ENCODE peak calls at places on chromosome 9, in four cellular contexts. One of them, this sample, is unnamed.

GRCh38 chr9:106277931-106278330 is 583.6 kb downstream of the TMEM38B start:
- DNase-seq in RWPE2: no peak
- DNase-seq in body of pancreas: no peak
- DNase-seq in RWPE1: no peak
- DNase-seq in this sample: no peak

GRCh38 chr9:17519761-17520160 is 59.1 kb upstream of the SH3GL2 start:
- DNase-seq in RWPE2: no peak
- DNase-seq in body of pancreas: no peak
- DNase-seq in RWPE1: no peak
- DNase-seq in this sample: no peak

GRCh38 chr9:9998491-9999287 is 614.1 kb downstream of the PTPRD start:
- DNase-seq in RWPE2: no peak
- DNase-seq in body of pancreas: no peak
- DNase-seq in RWPE1: peak; percentile 1
- DNase-seq in this sample: no peak

GRCh38 chr9:88957526-88957925 is 33.7 kb upstream of the S1PR3 start:
- DNase-seq in RWPE2: no peak
- DNase-seq in body of pancreas: no peak
- DNase-seq in RWPE1: no peak
- DNase-seq in this sample: no peak

GRCh38 chr9:107020040-107020530 is 157.1 kb downstream of the ZNF462 start:
- DNase-seq in RWPE2: no peak
- DNase-seq in body of pancreas: peak; percentile 25
- DNase-seq in RWPE1: peak; percentile 43
- DNase-seq in this sample: no peak

GRCh38 chr9:36665921-36666429 is 93.3 kb downstream of the MELK start:
- DNase-seq in RWPE2: no peak
- DNase-seq in body of pancreas: no peak
- DNase-seq in RWPE1: no peak
- DNase-seq in this sample: no peak

GRCh38 chr9:33374190-33374589 is 28.2 kb downstream of the AQP7 start:
- DNase-seq in RWPE2: no peak
- DNase-seq in body of pancreas: no peak
- DNase-seq in RWPE1: no peak
- DNase-seq in this sample: no peak

GRCh38 chr9:91193658-91194391 is 167.9 kb downstream of the AUH start:
- DNase-seq in RWPE2: no peak
- DNase-seq in body of pancreas: peak; percentile 94
- DNase-seq in RWPE1: peak; percentile 63
- DNase-seq in this sample: peak; percentile 81

GRCh38 chr9:125150349-125151245 is 7.3 kb upstream of the SCAI start:
- DNase-seq in RWPE2: no peak
- DNase-seq in body of pancreas: no peak
- DNase-seq in RWPE1: no peak
- DNase-seq in this sample: no peak

GRCh38 chr9:109439378-109440116 is 58.6 kb downstream of the PTPN3 start:
- DNase-seq in RWPE2: no peak
- DNase-seq in body of pancreas: no peak
- DNase-seq in RWPE1: no peak
- DNase-seq in this sample: no peak

GRCh38 chr9:134455951-134456739 is 129.9 kb downstream of the RXRA start:
- DNase-seq in RWPE2: no peak
- DNase-seq in body of pancreas: peak; percentile 73
- DNase-seq in RWPE1: peak; percentile 85
- DNase-seq in this sample: peak; percentile 66

GRCh38 chr9:18788256-18788655 is 244.8 kb downstream of the SAXO1 start:
- DNase-seq in RWPE2: no peak
- DNase-seq in body of pancreas: no peak
- DNase-seq in RWPE1: no peak
- DNase-seq in this sample: no peak

GRCh38 chr9:116391306-116391900 is 237.8 kb downstream of the PAPPA start:
- DNase-seq in RWPE2: peak; percentile 74
- DNase-seq in body of pancreas: no peak
- DNase-seq in RWPE1: peak; percentile 72
- DNase-seq in this sample: no peak

GRCh38 chr9:116288658-116289057 is 135.1 kb downstream of the PAPPA start:
- DNase-seq in RWPE2: peak; percentile 68
- DNase-seq in body of pancreas: no peak
- DNase-seq in RWPE1: peak; percentile 35
- DNase-seq in this sample: no peak

GRCh38 chr9:129894106-129894823 is 59.0 kb downstream of the USP20 start:
- DNase-seq in RWPE2: no peak
- DNase-seq in body of pancreas: no peak
- DNase-seq in RWPE1: no peak
- DNase-seq in this sample: no peak

GRCh38 chr9:89309608-89310485 is 1.1 kb upstream of the CKS2 start:
- DNase-seq in RWPE2: no peak
- DNase-seq in body of pancreas: no peak
- DNase-seq in RWPE1: no peak
- DNase-seq in this sample: no peak

GRCh38 chr9:105238302-105238701 is 6.1 kb upstream of the SLC44A1 start:
- DNase-seq in RWPE2: no peak
- DNase-seq in body of pancreas: peak; percentile 20
- DNase-seq in RWPE1: no peak
- DNase-seq in this sample: no peak

GRCh38 chr9:84846501-84847323 is 177.2 kb downstream of the NTRK2 start:
- DNase-seq in RWPE2: peak; percentile 63
- DNase-seq in body of pancreas: no peak
- DNase-seq in RWPE1: peak; percentile 75
- DNase-seq in this sample: no peak

GRCh38 chr9:3526903-3527652 is 1.3 kb upstream of the RFX3 start:
- DNase-seq in RWPE2: no peak
- DNase-seq in body of pancreas: peak; percentile 38
- DNase-seq in RWPE1: no peak
- DNase-seq in this sample: no peak

GRCh38 chr9:128917151-128917849 is 3.5 kb upstream of the PHYHD1 start:
- DNase-seq in RWPE2: no peak
- DNase-seq in body of pancreas: peak; percentile 95
- DNase-seq in RWPE1: peak; percentile 52
- DNase-seq in this sample: no peak

GRCh38 chr9:127158995-127159801 is 36.8 kb upstream of the ANGPTL2 start:
- DNase-seq in RWPE2: no peak
- DNase-seq in body of pancreas: peak; percentile 39
- DNase-seq in RWPE1: peak; percentile 29
- DNase-seq in this sample: no peak
- TF ChIP-seq CTCF in RWPE2: peak; percentile 26
- TF ChIP-seq CTCF in body of pancreas: no peak
- TF ChIP-seq CTCF in RWPE1: no peak
- TF ChIP-seq CTCF in this sample: no peak

GRCh38 chr9:16131269-16131668 is 578.4 kb downstream of the CCDC171 start:
- DNase-seq in RWPE2: no peak
- DNase-seq in body of pancreas: no peak
- DNase-seq in RWPE1: no peak
- DNase-seq in this sample: peak; percentile 15
- TF ChIP-seq CTCF in RWPE2: no peak
- TF ChIP-seq CTCF in body of pancreas: no peak
- TF ChIP-seq CTCF in RWPE1: no peak
- TF ChIP-seq CTCF in this sample: no peak

DNA sequence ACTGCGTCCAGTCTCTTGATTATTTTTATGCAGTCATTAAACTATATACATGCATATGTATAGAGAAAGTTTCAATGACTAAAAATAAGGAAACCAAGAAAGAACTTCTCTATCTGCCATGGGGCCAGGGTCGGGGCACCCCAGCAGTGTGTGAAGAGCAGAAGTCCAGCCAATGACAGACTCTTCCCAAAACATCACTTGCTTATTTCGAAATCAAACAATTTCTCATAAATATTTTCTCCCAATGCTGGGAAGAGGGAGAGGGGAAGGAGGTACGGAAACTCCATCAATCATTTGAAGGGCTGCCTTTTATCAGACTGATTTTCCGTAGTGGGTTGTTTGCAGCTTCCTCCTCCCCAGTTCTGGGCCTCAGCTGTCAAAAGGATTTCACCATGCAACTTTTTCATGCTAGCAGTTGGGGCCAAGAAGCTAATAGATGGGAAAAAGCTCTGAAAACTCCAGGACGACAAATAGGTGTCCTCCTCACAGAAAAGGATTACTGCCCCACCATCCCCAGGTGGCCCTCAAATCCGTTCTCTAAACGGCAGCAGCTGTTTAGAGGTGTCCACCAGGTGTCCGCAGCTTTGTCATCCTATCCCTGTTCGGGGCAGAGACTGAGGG is 617 bp upstream of the FPGS start:
- DNase-seq in RWPE2: no peak
- DNase-seq in body of pancreas: no peak
- DNase-seq in RWPE1: no peak
- DNase-seq in this sample: no peak
- TF ChIP-seq CTCF in RWPE2: no peak
- TF ChIP-seq CTCF in body of pancreas: no peak
- TF ChIP-seq CTCF in RWPE1: no peak
- TF ChIP-seq CTCF in this sample: no peak

GRCh38 chr9:136109351-136110081 is 9.2 kb downstream of the TMEM250 start:
- DNase-seq in RWPE2: peak; percentile 92
- DNase-seq in body of pancreas: peak; percentile 94
- DNase-seq in RWPE1: peak; percentile 95
- DNase-seq in this sample: peak; percentile 58
- TF ChIP-seq CTCF in RWPE2: no peak
- TF ChIP-seq CTCF in body of pancreas: no peak
- TF ChIP-seq CTCF in RWPE1: no peak
- TF ChIP-seq CTCF in this sample: no peak

DNA sequence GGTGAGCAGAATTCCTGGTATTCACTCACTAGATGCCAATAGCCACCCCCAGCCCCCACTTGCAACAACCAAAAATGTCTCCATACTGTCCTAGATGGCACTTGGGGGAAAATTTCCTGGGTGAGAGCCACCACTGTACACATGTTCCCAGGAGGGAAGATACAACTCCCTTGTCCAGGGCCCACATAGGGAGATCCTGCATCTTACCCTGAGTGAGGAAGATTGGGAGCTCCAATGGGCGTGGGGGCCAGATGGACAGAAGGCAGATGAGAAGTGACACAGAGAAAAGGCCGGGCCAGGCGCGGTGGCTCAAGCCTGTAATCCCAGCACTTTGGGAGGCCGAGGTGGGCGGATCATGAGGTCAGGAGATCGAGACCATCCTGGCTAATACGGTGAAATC is 12.3 kb upstream of the IPPK start:
- DNase-seq in RWPE2: no peak
- DNase-seq in body of pancreas: no peak
- DNase-seq in RWPE1: no peak
- DNase-seq in this sample: no peak
- TF ChIP-seq CTCF in RWPE2: no peak
- TF ChIP-seq CTCF in body of pancreas: no peak
- TF ChIP-seq CTCF in RWPE1: no peak
- TF ChIP-seq CTCF in this sample: no peak

This sample was measured in endothelial cell.